ENCODE peak calls at places on chromosomes 11 and 22, in four cellular contexts. Z, U, N and V are unnamed samples.

GRCh38 chr11:134272381-134273316 is 3.5 kb upstream of the GLB1L3 start:
- DNase-seq in Z (no peak), U (no peak), N (no peak), V (no peak)

GRCh38 chr11:33005175-33005574 is 10.5 kb upstream of the DEPDC7 start:
- DNase-seq in Z (no peak), U (no peak), N (no peak), V (no peak)

GRCh38 chr22:44192811-44193536 is 12.2 kb downstream of the PARVG start:
- DNase-seq in Z (no peak), U (no peak), N (no peak), V (no peak)

GRCh38 chr11:61146413-61146812 is 14.8 kb downstream of the VPS37C start:
- DNase-seq in Z (peak; percentile 18), U (no peak), N (no peak), V (no peak)

GRCh38 chr11:105811242-105811641 is 201.4 kb downstream of the GRIA4 start:
- DNase-seq in Z (no peak), U (no peak), N (no peak), V (no peak)

GRCh38 chr11:120622189-120622912 is 110.8 kb downstream of the GRIK4 start:
- DNase-seq in Z (no peak), U (no peak), N (no peak), V (no peak)

GRCh38 chr11:70703141-70704052 is 305.1 kb downstream of the CTTN start:
- DNase-seq in Z (no peak), U (no peak), N (no peak), V (no peak)

GRCh38 chr11:114228401-114229061 is 67.7 kb upstream of the NNMT start:
- DNase-seq in Z (peak; percentile 66), U (no peak), N (no peak), V (no peak)

GRCh38 chr22:28801845-28802594 is 1.7 kb upstream of the XBP1 start:
- DNase-seq in Z (no peak), U (no peak), N (no peak), V (no peak)

GRCh38 chr11:71298016-71298550 is 45.7 kb upstream of the SHANK2 start:
- DNase-seq in Z (peak; percentile 10), U (peak; percentile 48), N (no peak), V (no peak)

GRCh38 chr11:117121176-117121575 is 22.9 kb upstream of the PAFAH1B2 start:
- DNase-seq in Z (no peak), U (no peak), N (no peak), V (no peak)

GRCh38 chr22:39932918-39933649 is 27.1 kb upstream of the TMA7B start:
- DNase-seq in Z (no peak), U (no peak), N (no peak), V (no peak)

GRCh38 chr11:119222308-119222707 is 16.2 kb downstream of the CBL start:
- DNase-seq in Z (no peak), U (no peak), N (no peak), V (no peak)

GRCh38 chr11:75654314-75654713 is 14.5 kb downstream of the MAP6 start:
- DNase-seq in Z (no peak), U (no peak), N (no peak), V (no peak)

GRCh38 chr11:116499396-116500001 is 273.3 kb downstream of the BUD13 start:
- DNase-seq in Z (peak; percentile 91), U (peak; percentile 82), N (peak; percentile 54), V (peak; percentile 64)

GRCh38 chr11:8768625-8769333 is 86.2 kb downstream of the RPL27A start:
- DNase-seq in Z (no peak), U (no peak), N (peak; percentile 53), V (no peak)

GRCh38 chr11:124670732-124671131 is 2.8 kb downstream of the SIAE start:
- DNase-seq in Z (no peak), U (no peak), N (no peak), V (no peak)

GRCh38 chr11:888290-889212 is 22.1 kb downstream of the CHID1 start:
- DNase-seq in Z (no peak), U (no peak), N (no peak), V (no peak)

GRCh38 chr11:77660947-77661346 is 23.4 kb upstream of the CLNS1A start:
- DNase-seq in Z (no peak), U (no peak), N (no peak), V (no peak)

GRCh38 chr22:27740192-27740748 is 61.3 kb downstream of the MN1 start:
- DNase-seq in Z (peak; percentile 15), U (no peak), N (no peak), V (no peak)

GRCh38 chr11:9838229-9838628 is 174.4 kb downstream of the SWAP70 start:
- DNase-seq in Z (no peak), U (no peak), N (no peak), V (no peak)

GRCh38 chr11:64633555-64634159 is 42.6 kb downstream of the SLC22A12 start:
- DNase-seq in Z (no peak), U (no peak), N (no peak), V (no peak)

GRCh38 chr11:133134561-133135173 is 397.6 kb downstream of the OPCML start:
- DNase-seq in Z (peak; percentile 64), U (no peak), N (peak; percentile 46), V (no peak)

GRCh38 chr11:95545116-95545875 is 244.3 kb downstream of the FAM76B start:
- DNase-seq in Z (no peak), U (no peak), N (no peak), V (no peak)

GRCh38 chr11:130181295-130182272 is 22.0 kb downstream of the ST14 start:
- DNase-seq in Z (no peak), U (no peak), N (no peak), V (no peak)

GRCh38 chr11:129320485-129320884 is 55.2 kb upstream of the BARX2 start:
- DNase-seq in Z (no peak), U (no peak), N (no peak), V (no peak)

GRCh38 chr11:120028181-120028935 is 109.6 kb downstream of the TRIM29 start:
- DNase-seq in Z (no peak), U (no peak), N (no peak), V (no peak)

GRCh38 chr11:19316434-19316833 is 75.7 kb upstream of the E2F8 start:
- DNase-seq in Z (peak; percentile 68), U (no peak), N (peak; percentile 42), V (peak; percentile 17)

GRCh38 chr11:44943118-44943517 is 7.6 kb downstream of the TP53I11 start:
- DNase-seq in Z (no peak), U (no peak), N (no peak), V (no peak)

GRCh38 chr11:72091292-72091691 is 10.6 kb downstream of the LRRC51 start:
- DNase-seq in Z (peak; percentile 83), U (peak; percentile 84), N (peak; percentile 55), V (peak; percentile 69)

GRCh38 chr11:57874981-57875380 is 113.4 kb downstream of the CTNND1 start:
- DNase-seq in Z (no peak), U (no peak), N (no peak), V (no peak)

GRCh38 chr11:107050126-107050525 is 31.9 kb upstream of the GUCY1A2 start:
- DNase-seq in Z (no peak), U (no peak), N (no peak), V (no peak)

GRCh38 chr11:78361228-78361627 is 56.4 kb downstream of the GAB2 start:
- DNase-seq in Z (no peak), U (no peak), N (no peak), V (no peak)

GRCh38 chr11:9230291-9230690 is 34.9 kb downstream of the DENND5A start:
- DNase-seq in Z (no peak), U (no peak), N (no peak), V (no peak)

GRCh38 chr11:63829823-63830489 is 9.0 kb upstream of the MARK2 start:
- DNase-seq in Z (no peak), U (no peak), N (no peak), V (no peak)

GRCh38 chr11:13896175-13896989 is 66.1 kb upstream of the SPON1 start:
- DNase-seq in Z (no peak), U (no peak), N (no peak), V (no peak)

GRCh38 chr11:102598272-102598671 is 26.9 kb downstream of the MMP20 start:
- DNase-seq in Z (no peak), U (no peak), N (no peak), V (no peak)

GRCh38 chr11:102596578-102596977 is 28.6 kb downstream of the MMP20 start:
- DNase-seq in Z (no peak), U (no peak), N (no peak), V (no peak)

GRCh38 chr11:102600666-102601065 is 24.5 kb downstream of the MMP20 start:
- DNase-seq in Z (no peak), U (no peak), N (no peak), V (no peak)

GRCh38 chr11:102603091-102603490 is 22.0 kb downstream of the MMP20 start:
- DNase-seq in Z (no peak), U (no peak), N (no peak), V (no peak)

GRCh38 chr11:102599642-102600261 is 25.4 kb downstream of the MMP20 start:
- DNase-seq in Z (no peak), U (no peak), N (no peak), V (no peak)
- H3K27ac ChIP-seq in Z (peak overlapping the region; percentile 44), U (peak overlapping the region; percentile 39), N (no peak overlapping the region), V (peak overlapping the region; percentile 78)

DNA sequence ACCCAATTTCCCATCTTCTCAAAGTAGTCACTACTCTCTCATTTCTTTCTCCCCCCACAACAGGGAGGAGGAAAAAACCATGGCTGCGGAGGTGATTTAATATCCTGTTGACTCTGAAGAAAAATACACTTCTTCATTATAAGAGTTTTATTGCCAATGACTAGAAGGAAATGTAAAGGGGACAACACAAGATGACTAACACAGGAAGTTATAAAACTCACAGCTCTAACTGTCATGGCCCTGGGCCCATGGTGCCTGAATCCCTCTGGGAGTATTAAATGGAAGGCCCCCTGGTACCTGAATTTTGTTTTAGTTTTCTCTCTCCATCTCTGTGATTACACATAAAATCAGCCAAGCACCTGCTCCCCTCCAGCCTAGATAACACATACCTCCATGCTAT is 352.8 kb upstream of the FAT3 start:
- DNase-seq in Z (no peak), U (no peak), N (no peak), V (no peak)
- H3K27ac ChIP-seq in Z (no peak overlapping the region), U (no peak overlapping the region), N (no peak overlapping the region), V (no peak overlapping the region)

GRCh38 chr11:93743316-93743715 is 1.8 kb downstream of the C11orf54 start:
- DNase-seq in Z (no peak), U (no peak), N (no peak), V (no peak)
- H3K27ac ChIP-seq in Z (peak overlapping the region; percentile 9), U (no peak overlapping the region), N (no peak overlapping the region), V (no peak overlapping the region)

GRCh38 chr22:32063701-32064100 is 20.6 kb downstream of the SLC5A1 start:
- DNase-seq in Z (no peak), U (no peak), N (no peak), V (no peak)
- H3K27ac ChIP-seq in Z (no peak overlapping the region), U (no peak overlapping the region), N (peak overlapping the region; percentile 41), V (no peak overlapping the region)

GRCh38 chr11:47216141-47216798 is 1.5 kb downstream of the DDB2 start:
- DNase-seq in Z (no peak), U (no peak), N (peak; percentile 27), V (peak; percentile 43)

GRCh38 chr11:47215366-47215925 is 672 bp downstream of the DDB2 start:
- DNase-seq in Z (no peak), U (no peak), N (no peak), V (no peak)

GRCh38 chr11:47225552-47226137 is 10.9 kb downstream of the DDB2 start:
- DNase-seq in Z (no peak), U (no peak), N (no peak), V (no peak)

GRCh38 chr11:47220401-47220821 is 5.6 kb downstream of the DDB2 start:
- DNase-seq in Z (no peak), U (no peak), N (no peak), V (no peak)
- H3K27ac ChIP-seq in Z (no peak overlapping the region), U (no peak overlapping the region), N (no peak overlapping the region), V (no peak overlapping the region)